ENCODE peak calls at places on chromosomes 2 and 18, in seven cellular contexts. V is GOT3; L is GM12865; R is AG09309; C is HEK293T; A is activated CD4-positive, CD25-positive, alpha-beta regulatory T cell; Q is activated effector memory CD4-positive, alpha-beta T cell treated with anti-CD3 and anti-CD28 coated beads, Interleukin-2, amount 50 U/mL, for 16 hours. Z is an unnamed sample.

GRCh38 chr18:73927494-73927893 is 220.1 kb downstream of the FBXO15 start:
- DNase-seq in V (no peak), L (no peak), R (no peak), C (no peak), A (no peak), Q (no peak), Z (no peak)

GRCh38 chr2:195818521-195818920 is 161.5 kb downstream of the SLC39A10 start:
- DNase-seq in V (no peak), L (no peak), R (peak; percentile 24), C (no peak), A (no peak), Q (no peak), Z (no peak)

GRCh38 chr2:24183369-24184069 is 8.7 kb downstream of the FAM228A start:
- DNase-seq in V (no peak), L (no peak), R (no peak), C (no peak), A (no peak), Q (no peak), Z (no peak)

GRCh38 chr2:239275037-239275685 is 125.7 kb downstream of the HDAC4 start:
- DNase-seq in V (peak; percentile 64), L (peak; percentile 88), R (peak; percentile 97), C (no peak), A (peak; percentile 55), Q (peak; percentile 93), Z (peak; percentile 35)

GRCh38 chr2:236599059-236599458 is 29.4 kb downstream of the ACKR3 start:
- DNase-seq in V (no peak), L (no peak), R (no peak), C (no peak), A (no peak), Q (no peak), Z (no peak)

GRCh38 chr2:9178905-9179571 is 27.6 kb upstream of the ASAP2 start:
- DNase-seq in V (no peak), L (peak; percentile 57), R (no peak), C (no peak), A (no peak), Q (no peak), Z (no peak)

GRCh38 chr18:3624818-3625716 is 175.1 kb downstream of the TGIF1 start:
- DNase-seq in V (no peak), L (peak; percentile 11), R (peak; percentile 89), C (no peak), A (no peak), Q (peak; percentile 86), Z (no peak)

GRCh38 chr2:29347774-29348465 is 232.7 kb downstream of the CLIP4 start:
- DNase-seq in V (no peak), L (peak; percentile 21), R (no peak), C (no peak), A (no peak), Q (no peak), Z (no peak)

GRCh38 chr2:143946436-143947385 is 573.2 kb downstream of the ZEB2 start:
- DNase-seq in V (no peak), L (no peak), R (no peak), C (no peak), A (no peak), Q (no peak), Z (no peak)

GRCh38 chr18:46199515-46200147 is 95.4 kb downstream of the HAUS1 start:
- DNase-seq in V (no peak), L (no peak), R (no peak), C (no peak), A (no peak), Q (no peak), Z (no peak)

GRCh38 chr2:24620936-24621335 is 129.9 kb downstream of the NCOA1 start:
- DNase-seq in V (no peak), L (no peak), R (no peak), C (no peak), A (no peak), Q (no peak), Z (no peak)

GRCh38 chr2:161436411-161436810 is 20.3 kb downstream of the TBR1 start:
- DNase-seq in V (no peak), L (no peak), R (peak; percentile 80), C (no peak), A (no peak), Q (no peak), Z (no peak)

GRCh38 chr2:239747771-239748170 is 277.4 kb downstream of the NDUFA10 start:
- DNase-seq in V (no peak), L (no peak), R (no peak), C (no peak), A (no peak), Q (no peak), Z (no peak)

Z was measured in omental fat pad.